ENCODE peak calls at places on chromosomes 12 and 14, in five cellular contexts. One of them, this sample, is unnamed.

GRCh38 chr12:41439134-41439533 is 251.0 kb downstream of the PDZRN4 start:
- DNase-seq in AG10803: no peak
- DNase-seq in fibroblast of villous mesenchyme: no peak
- DNase-seq in amniotic stem cell: no peak
- DNase-seq in GM23248: no peak
- DNase-seq in this sample: no peak

GRCh38 chr14:94132285-94132887 is 3.0 kb upstream of the IFI27L2 start:
- DNase-seq in AG10803: peak; percentile 68
- DNase-seq in fibroblast of villous mesenchyme: peak; percentile 75
- DNase-seq in amniotic stem cell: peak; percentile 47
- DNase-seq in GM23248: peak; percentile 83
- DNase-seq in this sample: peak; percentile 46

GRCh38 chr14:102074415-102074964 is 12.4 kb downstream of the HSP90AA1 start:
- DNase-seq in AG10803: no peak
- DNase-seq in fibroblast of villous mesenchyme: no peak
- DNase-seq in amniotic stem cell: no peak
- DNase-seq in GM23248: no peak
- DNase-seq in this sample: no peak

GRCh38 chr12:122688291-122688690 is 14.9 kb downstream of the HCAR2 start:
- DNase-seq in AG10803: no peak
- DNase-seq in fibroblast of villous mesenchyme: no peak
- DNase-seq in amniotic stem cell: no peak
- DNase-seq in GM23248: no peak
- DNase-seq in this sample: no peak

GRCh38 chr14:100282083-100282350 is 24.2 kb downstream of the SLC25A29 start:
- DNase-seq in AG10803: no peak
- DNase-seq in fibroblast of villous mesenchyme: no peak
- DNase-seq in amniotic stem cell: no peak
- DNase-seq in GM23248: no peak
- DNase-seq in this sample: no peak

GRCh38 chr12:52089491-52089890 is 10.0 kb downstream of the SMIM41 start:
- DNase-seq in AG10803: no peak
- DNase-seq in fibroblast of villous mesenchyme: no peak
- DNase-seq in amniotic stem cell: no peak
- DNase-seq in GM23248: no peak
- DNase-seq in this sample: no peak

GRCh38 chr14:31410048-31410654 is 10.2 kb downstream of the HEATR5A start:
- DNase-seq in AG10803: no peak
- DNase-seq in fibroblast of villous mesenchyme: no peak
- DNase-seq in amniotic stem cell: no peak
- DNase-seq in GM23248: no peak
- DNase-seq in this sample: no peak

GRCh38 chr12:17381211-17381610 is 708.8 kb downstream of the RERGL start:
- DNase-seq in AG10803: no peak
- DNase-seq in fibroblast of villous mesenchyme: no peak
- DNase-seq in amniotic stem cell: no peak
- DNase-seq in GM23248: no peak
- DNase-seq in this sample: no peak

GRCh38 chr12:85156569-85156968 is 120.4 kb downstream of the LRRIQ1 start:
- DNase-seq in AG10803: no peak
- DNase-seq in fibroblast of villous mesenchyme: no peak
- DNase-seq in amniotic stem cell: no peak
- DNase-seq in GM23248: no peak
- DNase-seq in this sample: no peak

GRCh38 chr14:93049867-93050331 is 65.8 kb downstream of the ITPK1 start:
- DNase-seq in AG10803: no peak
- DNase-seq in fibroblast of villous mesenchyme: peak; percentile 70
- DNase-seq in amniotic stem cell: no peak
- DNase-seq in GM23248: no peak
- DNase-seq in this sample: no peak

GRCh38 chr14:34000396-34000795 is 49.5 kb upstream of the EGLN3 start:
- DNase-seq in AG10803: no peak
- DNase-seq in fibroblast of villous mesenchyme: peak; percentile 24
- DNase-seq in amniotic stem cell: no peak
- DNase-seq in GM23248: no peak
- DNase-seq in this sample: no peak

GRCh38 chr12:56469007-56469930 is 891 bp downstream of the SPRYD4 start:
- DNase-seq in AG10803: no peak
- DNase-seq in fibroblast of villous mesenchyme: no peak
- DNase-seq in amniotic stem cell: no peak
- DNase-seq in GM23248: peak; percentile 35
- DNase-seq in this sample: peak; percentile 33

GRCh38 chr14:105375635-105376057 is 22.7 kb upstream of the TEX22 start:
- DNase-seq in AG10803: no peak
- DNase-seq in fibroblast of villous mesenchyme: no peak
- DNase-seq in amniotic stem cell: no peak
- DNase-seq in GM23248: peak; percentile 16
- DNase-seq in this sample: peak; percentile 18

GRCh38 chr12:8780389-8780788 is 42.0 kb upstream of the A2ML1 start:
- DNase-seq in AG10803: peak; percentile 35
- DNase-seq in fibroblast of villous mesenchyme: peak; percentile 29
- DNase-seq in amniotic stem cell: no peak
- DNase-seq in GM23248: peak; percentile 49
- DNase-seq in this sample: peak; percentile 8

GRCh38 chr12:67645126-67645525 is 3.4 kb upstream of the DYRK2 start:
- DNase-seq in AG10803: peak; percentile 23
- DNase-seq in fibroblast of villous mesenchyme: no peak
- DNase-seq in amniotic stem cell: no peak
- DNase-seq in GM23248: no peak
- DNase-seq in this sample: no peak

GRCh38 chr12:16118586-16118985 is 158.9 kb downstream of the SLC15A5 start:
- DNase-seq in AG10803: no peak
- DNase-seq in fibroblast of villous mesenchyme: no peak
- DNase-seq in amniotic stem cell: no peak
- DNase-seq in GM23248: no peak
- DNase-seq in this sample: no peak

GRCh38 chr12:125412506-125412905 is 347.3 kb downstream of the AACS start:
- DNase-seq in AG10803: no peak
- DNase-seq in fibroblast of villous mesenchyme: no peak
- DNase-seq in amniotic stem cell: no peak
- DNase-seq in GM23248: no peak
- DNase-seq in this sample: no peak

GRCh38 chr14:76576047-76576741 is 185.1 kb upstream of the VASH1 start:
- DNase-seq in AG10803: no peak
- DNase-seq in fibroblast of villous mesenchyme: peak; percentile 2
- DNase-seq in amniotic stem cell: no peak
- DNase-seq in GM23248: no peak
- DNase-seq in this sample: peak; percentile 5

GRCh38 chr12:57605308-57606015 is 838 bp downstream of the DTX3 start:
- DNase-seq in AG10803: peak; percentile 29
- DNase-seq in fibroblast of villous mesenchyme: no peak
- DNase-seq in amniotic stem cell: no peak
- DNase-seq in GM23248: peak; percentile 21
- DNase-seq in this sample: no peak

GRCh38 chr14:104393199-104393897 is 186.2 kb upstream of the C14orf180 start:
- DNase-seq in AG10803: no peak
- DNase-seq in fibroblast of villous mesenchyme: no peak
- DNase-seq in amniotic stem cell: no peak
- DNase-seq in GM23248: no peak
- DNase-seq in this sample: no peak

GRCh38 chr12:123807670-123808069 is 45.6 kb downstream of the DNAH10 start:
- DNase-seq in AG10803: peak; percentile 9
- DNase-seq in fibroblast of villous mesenchyme: no peak
- DNase-seq in amniotic stem cell: no peak
- DNase-seq in GM23248: no peak
- DNase-seq in this sample: no peak

This sample was measured in foreskin fibroblast.